ENCODE peak calls at places on chromosomes 11 and 22, in eight cellular contexts. P, N, F, B, U, C, L and Z are unnamed samples.

GRCh38 chr22:41175546-41175945 is 29.6 kb upstream of the L3MBTL2 start:
- DNase-seq in B (no peak), U (no peak), N (peak), C (no peak), L (no peak), F (no peak), P (no peak), Z (no peak)

GRCh38 chr11:57214087-57214395 is 23.0 kb downstream of the APLNR start:
- DNase-seq in B (no peak), N (no peak), C (no peak), P (no peak), U (no peak), L (no peak), F (no peak), Z (no peak)

GRCh38 chr11:132595711-132596111 is 936.6 kb downstream of the OPCML start:
- DNase-seq in F (no peak), B (no peak), L (no peak), C (no peak), N (no peak), P (no peak), U (no peak), Z (no peak)

GRCh38 chr11:73168925-73169579 is 26.9 kb upstream of the FCHSD2 start:
- DNase-seq in B (no peak), P (no peak), N (no peak), L (no peak), F (peak), C (no peak), U (no peak), Z (no peak)

GRCh38 chr22:29475550-29475949 is 4.5 kb upstream of the NEFH start:
- DNase-seq in U (no peak), C (no peak), F (no peak), N (no peak), P (no peak), L (no peak), B (peak), Z (peak)

GRCh38 chr11:119509969-119510401 is 87.0 kb upstream of the THY1 start:
- DNase-seq in B (peak), U (peak), F (no peak), N (no peak), L (peak), C (no peak), P (no peak), Z (peak)

GRCh38 chr11:110295487-110296225 is 758 bp downstream of the RDX start:
- DNase-seq in U (peak), L (peak), N (peak), C (peak), F (no peak), P (no peak), B (peak), Z (peak)

GRCh38 chr22:27801616-27802388 is at the start of gene MN1:
- DNase-seq in L (no peak), U (peak), P (no peak), B (no peak), F (no peak), C (peak), N (peak), Z (no peak)

GRCh38 chr11:123509737-123510578 is 79.9 kb downstream of the GRAMD1B start:
- DNase-seq in F (no peak), L (no peak), B (no peak), N (peak), U (no peak), P (no peak), C (peak), Z (no peak)

GRCh38 chr11:71164186-71164585 is 88.2 kb downstream of the SHANK2 start:
- DNase-seq in P (no peak), N (no peak), F (no peak), U (no peak), B (no peak), L (no peak), C (no peak), Z (no peak)
- H3K4me3 ChIP-seq in P (no peak), N (no peak), F (no peak), U (no peak), B (no peak), L (no peak), C (no peak), Z (no peak)

GRCh38 chr11:66958956-66959274 is 732 bp upstream of the PC start:
- DNase-seq in B (no peak), F (no peak), N (no peak), U (no peak), P (no peak), L (no peak), C (no peak), Z (no peak)

GRCh38 chr11:66962247-66962646 is 4.1 kb upstream of the PC start:
- DNase-seq in C (no peak), F (no peak), U (no peak), P (no peak), N (no peak), L (no peak), B (no peak), Z (no peak)

GRCh38 chr11:66957971-66958231 is 282 bp downstream of the PC start:
- DNase-seq in C (no peak), F (no peak), L (no peak), P (no peak), N (no peak), U (no peak), B (no peak), Z (no peak)

GRCh38 chr11:66956689-66957290 is 1.4 kb downstream of the PC start:
- DNase-seq in F (peak), N (no peak), L (peak), P (no peak), U (peak), B (no peak), C (no peak), Z (peak)

DNA sequence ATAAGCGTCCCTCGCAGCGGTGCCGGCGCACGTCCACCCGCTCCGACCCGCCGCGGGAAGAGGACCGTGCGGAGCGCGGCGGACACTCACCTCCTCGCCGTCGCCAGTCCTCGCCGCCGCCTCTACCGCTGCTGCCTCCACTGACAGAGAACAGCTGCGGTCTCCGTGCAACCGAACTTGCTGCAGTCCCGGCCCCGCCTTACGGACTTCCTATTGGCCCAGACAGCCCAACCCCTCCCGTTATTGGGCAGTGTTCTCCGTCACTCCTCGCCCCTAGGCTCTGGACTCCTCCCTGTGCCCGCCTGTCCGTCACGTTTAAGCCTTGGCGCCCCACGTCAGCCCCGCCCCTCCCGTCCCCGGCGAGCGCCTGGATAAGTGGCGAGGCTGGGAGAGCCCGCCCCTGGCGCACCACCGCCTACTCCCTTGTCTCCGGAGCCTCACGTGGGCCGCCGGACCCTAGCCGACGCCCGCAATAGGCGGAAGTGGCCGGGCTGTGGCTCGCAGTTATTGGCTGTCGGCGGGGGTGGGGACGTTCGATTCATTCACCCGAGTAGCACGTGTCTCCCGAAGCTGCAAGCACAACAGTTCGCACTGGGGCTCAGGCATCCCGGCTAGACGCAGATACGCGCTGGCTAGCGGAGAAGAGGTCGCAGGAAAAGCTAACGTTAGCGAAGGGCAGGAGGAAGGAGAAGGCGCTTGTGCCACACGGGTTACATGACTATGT is at the start of gene PC:
- DNase-seq in L (peak), F (peak), U (peak), C (peak), P (peak), B (peak), N (peak), Z (peak)
- TF ChIP-seq POLR2A in L (peak), F (peak), U (peak), C (peak), P (no peak), B (peak), N (no peak), Z (peak)

GRCh38 chr22:43845981-43846380 is 16.3 kb downstream of the SULT4A1 start:
- DNase-seq in B (no peak), N (no peak), U (no peak), F (no peak), C (no peak), P (no peak), L (no peak), Z (no peak)
- TF ChIP-seq MAX in B (no peak), N (no peak), U (no peak), F (no peak), C (no peak), P (no peak), L (no peak), Z (no peak)

DNA sequence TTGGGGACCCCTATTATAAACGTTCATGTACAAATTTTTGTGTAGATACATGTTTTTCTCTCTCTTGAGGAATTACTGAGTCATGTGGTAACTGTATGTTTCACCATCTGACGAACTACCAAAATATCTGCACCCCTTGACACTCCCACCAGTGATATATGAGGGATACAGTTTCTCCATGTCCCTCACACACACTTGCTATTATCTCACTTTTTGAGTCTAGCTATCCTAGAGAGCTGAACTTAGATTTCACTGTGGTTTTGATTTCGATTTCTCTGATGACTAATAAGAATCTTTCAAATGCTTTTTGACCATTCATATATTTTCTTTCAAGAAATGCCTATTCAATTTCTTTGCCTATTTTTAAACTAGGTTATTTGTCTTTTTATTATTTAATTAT is 200.2 kb downstream of the PGR start:
- DNase-seq in L (no peak), B (no peak), C (no peak), F (no peak), P (no peak), N (no peak), U (no peak), Z (no peak)
- H3K4me3 ChIP-seq in L (no peak), B (no peak), C (no peak), F (no peak), P (no peak), N (no peak), U (no peak), Z (no peak)

DNA sequence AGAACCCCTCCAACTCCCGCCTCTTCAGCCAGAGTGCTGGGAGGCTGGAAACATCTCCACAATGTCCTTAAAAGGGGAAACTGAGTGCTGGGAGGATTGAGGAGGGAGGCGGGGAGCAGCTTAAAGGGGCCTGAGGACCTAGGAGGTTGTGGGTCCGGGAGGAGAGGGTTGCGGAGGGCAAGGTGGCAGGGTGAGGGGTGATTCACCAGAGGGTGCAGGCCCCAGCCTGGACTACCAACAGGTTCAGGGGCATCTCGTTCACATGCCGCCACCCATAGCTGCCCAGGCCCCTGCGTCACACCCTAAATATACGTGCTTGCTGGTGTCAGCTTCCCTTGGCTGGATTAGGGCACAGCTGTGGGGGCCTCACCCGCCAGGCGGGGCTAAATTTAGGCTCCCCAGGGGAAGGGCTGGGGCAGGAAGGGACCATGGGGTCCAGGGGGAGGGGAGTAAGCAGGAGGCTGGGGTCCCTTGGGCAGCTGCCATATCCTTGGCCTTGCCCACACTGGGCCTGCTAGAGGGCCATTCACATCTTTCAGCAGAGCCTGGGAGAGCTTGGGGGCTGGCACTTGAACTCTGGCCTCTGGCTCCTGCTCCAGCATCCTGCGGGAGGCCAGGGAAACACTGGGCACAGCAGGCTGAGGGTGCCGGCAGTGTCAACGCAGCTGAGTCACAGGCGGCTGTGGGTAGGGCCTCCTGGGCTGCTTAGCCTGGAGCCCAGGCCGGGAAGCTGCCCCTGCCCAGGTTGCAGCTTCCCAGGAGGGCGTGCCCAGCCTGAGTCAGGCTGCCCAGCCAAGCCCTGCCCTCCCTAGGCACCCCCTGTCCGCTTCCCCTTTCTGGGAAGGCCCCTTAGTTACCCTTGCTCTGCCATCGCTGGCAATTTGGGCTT is 1.3 kb downstream of the EHBP1L1 start:
- DNase-seq in C (no peak), N (peak), P (no peak), F (peak), B (no peak), U (peak), L (no peak), Z (peak)
- TF ChIP-seq POLR2A in C (no peak), N (no peak), P (no peak), F (no peak), B (peak), U (no peak), L (no peak), Z (no peak)